ENCODE peak calls at places on chromosomes 16 and 17, in eight cellular contexts. L is A549, U is tibial artery, T is heart right ventricle, O is upper lobe of right lung, Q is OCI-LY7, N is endothelial cell of umbilical vein, X is sigmoid colon. J is an unnamed sample.

GRCh38 chr16:50102046-50102756 is 36.4 kb downstream of the HEATR3 start:
- DNase-seq in L (no peak), T (no peak), Q (no peak), O (no peak), X (no peak), N (no peak), U (no peak), J (no peak)

GRCh38 chr17:17412331-17412730 is 64.5 kb upstream of the MED9 start:
- DNase-seq in U (no peak), N (peak; percentile 43), X (peak; percentile 36), L (no peak), T (no peak), Q (no peak), O (peak; percentile 2), J (no peak)

GRCh38 chr16:1794221-1794871 is 841 bp upstream of the IGFALS start:
- DNase-seq in T (no peak), O (peak; percentile 82), L (no peak), Q (no peak), N (no peak), X (peak; percentile 62), U (no peak), J (no peak)

GRCh38 chr16:11128211-11129123 is 127.5 kb downstream of the SOCS1 start:
- DNase-seq in U (peak; percentile 66), Q (no peak), T (peak; percentile 76), X (peak; percentile 70), L (no peak), O (no peak), N (no peak), J (no peak)

GRCh38 chr17:28643979-28644781 is 778 bp downstream of the BLTP2 start:
- DNase-seq in L (peak; percentile 83), Q (peak; percentile 74), T (peak; percentile 18), X (peak; percentile 69), U (no peak), N (peak; percentile 31), O (peak; percentile 72), J (peak; percentile 64)

GRCh38 chr16:3876695-3877094 is 3.8 kb downstream of the CREBBP start:
- DNase-seq in Q (no peak), L (no peak), N (no peak), O (no peak), U (no peak), X (no peak), T (no peak), J (no peak)

GRCh38 chr17:83179811-83180210 is 100.4 kb downstream of the METRNL start:
- DNase-seq in X (peak; percentile 48), Q (no peak), O (no peak), T (no peak), L (no peak), N (no peak), U (no peak), J (no peak)

GRCh38 chr17:77439382-77440013 is 298.7 kb downstream of the SEC14L1 start:
- DNase-seq in Q (peak; percentile 66), X (no peak), T (no peak), N (no peak), O (no peak), U (no peak), L (no peak), J (no peak)

GRCh38 chr17:20073056-20073979 is 64.2 kb downstream of the SPECC1 start:
- DNase-seq in O (no peak), U (peak; percentile 88), N (no peak), L (no peak), X (no peak), Q (no peak), T (peak; percentile 64), J (peak; percentile 41)

GRCh38 chr17:28963212-28963611 is 11.9 kb upstream of the PHF12 start:
- DNase-seq in X (peak; percentile 8), L (no peak), U (no peak), T (no peak), O (peak; percentile 11), N (no peak), Q (no peak), J (no peak)

GRCh38 chr16:29736112-29736511 is 9.7 kb downstream of the C16orf54 start:
- DNase-seq in N (no peak), U (no peak), O (peak; percentile 18), L (peak; percentile 25), Q (no peak), X (no peak), T (no peak), J (no peak)

GRCh38 chr17:73420897-73421296 is 109.1 kb upstream of the CDC42EP4 start:
- DNase-seq in Q (peak; percentile 34), O (no peak), X (peak; percentile 28), L (peak; percentile 86), N (no peak), T (no peak), U (no peak), J (no peak)

GRCh38 chr16:2795714-2796143 is 2.5 kb upstream of the PRSS41 start:
- DNase-seq in Q (no peak), O (peak; percentile 40), L (no peak), X (peak; percentile 9), T (no peak), N (no peak), U (no peak), J (no peak)

GRCh38 chr17:18258356-18259038 is at the start of gene FLII:
- DNase-seq in Q (peak; percentile 60), N (peak; percentile 48), O (no peak), T (peak; percentile 64), U (no peak), X (peak; percentile 78), L (peak; percentile 64), J (peak; percentile 50)

GRCh38 chr16:30535106-30535776 is 583 bp upstream of the ZNF747 start:
- DNase-seq in L (no peak), U (no peak), N (no peak), T (no peak), X (no peak), O (no peak), Q (peak; percentile 59), J (no peak)

GRCh38 chr16:12341423-12341822 is 364.9 kb downstream of the SNX29 start:
- DNase-seq in Q (no peak), L (no peak), T (no peak), U (no peak), O (no peak), X (no peak), N (peak; percentile 36), J (no peak)

GRCh38 chr16:14307623-14308356 is 236.7 kb downstream of the MRTFB start:
- DNase-seq in U (peak; percentile 83), T (no peak), O (no peak), X (no peak), L (no peak), Q (peak; percentile 53), N (no peak), J (no peak)

DNA sequence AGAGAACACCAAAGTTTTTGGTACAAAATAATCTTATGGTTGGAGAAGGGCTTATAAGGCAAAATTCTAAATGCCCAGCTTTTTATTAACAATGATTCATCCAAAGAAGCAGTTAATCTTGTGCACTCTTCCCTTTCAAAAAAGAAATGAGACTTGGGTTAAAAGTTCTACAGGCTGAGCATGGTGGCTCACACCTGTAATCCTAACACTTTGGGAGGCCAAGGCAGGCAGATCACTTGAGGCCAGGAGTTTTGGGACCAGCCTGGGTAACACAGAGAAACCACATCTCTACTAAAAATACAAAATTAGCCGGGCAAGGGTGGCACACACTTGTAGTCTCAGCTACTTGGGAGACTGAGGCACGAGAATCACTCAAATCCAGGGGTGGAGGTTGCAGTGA is 4.5 kb downstream of the SRSF1 start:
- DNase-seq in Q (no peak), X (no peak), O (no peak), U (no peak), N (no peak), L (no peak), T (no peak), J (no peak)
- H3K27ac ChIP-seq in Q (no peak overlapping the region), X (no peak overlapping the region), O (no peak overlapping the region), U (no peak overlapping the region), N (no peak overlapping the region), L (peak overlapping the region; percentile 6), T (no peak overlapping the region), J (no peak overlapping the region)

DNA sequence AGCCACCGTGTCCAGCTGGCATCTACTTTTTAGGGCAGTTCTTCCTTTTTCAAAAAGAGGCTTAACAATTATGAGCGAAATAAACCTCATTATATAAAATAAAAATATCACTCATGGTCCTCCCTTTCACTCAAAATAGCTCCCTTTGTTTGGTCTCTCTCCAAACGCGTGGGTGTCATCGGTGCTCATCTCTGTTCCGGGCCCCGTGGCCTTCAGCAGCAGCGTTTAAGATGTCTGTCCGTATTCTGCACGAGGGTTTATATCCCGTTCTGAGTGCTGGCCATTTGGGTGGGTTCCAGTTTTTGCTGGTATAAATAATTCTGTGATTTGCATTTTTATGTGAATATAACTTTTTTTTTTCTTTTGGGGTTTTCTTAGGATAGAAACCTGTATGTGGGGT is 33.4 kb downstream of the PRMT7 start:
- DNase-seq in O (no peak), T (no peak), X (no peak), L (no peak), N (no peak), Q (no peak), U (no peak), J (no peak)
- H3K4me1 ChIP-seq in O (no peaks in the 10 kb centered on the region), T (peaks cover 41% of the 10 kb centered on the region), X (no peaks in the 10 kb centered on the region), L (no peaks in the 10 kb centered on the region), N (no peaks in the 10 kb centered on the region), Q (no peaks in the 10 kb centered on the region), U (no peaks in the 10 kb centered on the region), J (no peaks in the 10 kb centered on the region)

GRCh38 chr17:47254403-47254943 is 846 bp downstream of the ITGB3 start:
- DNase-seq in L (no peak), O (no peak), N (no peak), U (no peak), T (no peak), Q (no peak), X (peak; percentile 66), J (no peak)

GRCh38 chr17:47251421-47251940 is 2.1 kb upstream of the ITGB3 start:
- DNase-seq in U (no peak), O (no peak), N (no peak), T (no peak), Q (no peak), L (no peak), X (no peak), J (no peak)

GRCh38 chr17:47252766-47253512 is 688 bp upstream of the ITGB3 start:
- DNase-seq in L (no peak), X (no peak), T (no peak), N (no peak), U (no peak), Q (peak; percentile 27), O (no peak), J (no peak)

GRCh38 chr17:47252209-47252608 is 1.4 kb upstream of the ITGB3 start:
- DNase-seq in Q (no peak), U (no peak), O (no peak), X (no peak), N (no peak), L (no peak), T (no peak), J (no peak)

GRCh38 chr17:47253541-47254402 is at the start of gene ITGB3:
- DNase-seq in L (peak; percentile 78), T (peak; percentile 82), O (peak; percentile 86), X (peak; percentile 90), N (peak; percentile 83), U (peak; percentile 89), Q (peak; percentile 81), J (peak; percentile 67)
- TF ChIP-seq CTCF in L (peak; percentile 63), T (peak; percentile 69), O (peak; percentile 40), X (peak; percentile 43), N (peak; percentile 66), U (peak; percentile 51), Q (peak; percentile 68), J (no peak)

DNA sequence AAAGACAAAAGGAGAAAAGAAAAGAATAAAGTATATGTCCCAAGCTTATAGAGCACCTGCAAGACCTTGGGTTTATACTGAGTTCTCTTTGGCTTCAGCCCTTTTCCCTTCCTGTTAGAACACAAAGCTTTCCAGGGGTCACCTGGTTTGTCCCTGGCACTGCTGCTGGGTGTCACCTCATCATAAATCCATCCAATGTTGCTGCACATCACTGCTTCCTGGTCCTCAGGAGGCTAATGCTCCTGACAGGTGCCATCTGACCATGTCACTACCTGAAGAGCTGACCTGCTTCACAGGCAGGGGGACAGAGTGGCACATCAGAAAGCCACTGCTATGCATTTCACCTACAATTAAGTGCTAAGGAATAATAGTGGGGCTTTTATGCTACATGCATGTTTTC is 164.6 kb upstream of the ELAC2 start:
- DNase-seq in X (no peak), Q (no peak), O (no peak), U (no peak), T (no peak), L (no peak), N (no peak), J (no peak)
- H3K27ac ChIP-seq in X (no peak overlapping the region), Q (no peak overlapping the region), O (no peak overlapping the region), U (no peak overlapping the region), T (no peak overlapping the region), L (no peak overlapping the region), N (no peak overlapping the region), J (no peak overlapping the region)